ENCODE peak calls at places on chromosomes 6 and 20, in seven cellular contexts. One of them, this sample, is unnamed.

GRCh38 chr6:82370788-82371187 is 7.2 kb downstream of the TPBG start:
- DNase-seq in K562: no peak
- DNase-seq in H1: no peak
- DNase-seq in SK-N-SH: no peak
- DNase-seq in HepG2: no peak
- DNase-seq in HCT116: no peak
- DNase-seq in GM12878: no peak
- DNase-seq in this sample: no peak

GRCh38 chr6:149480502-149481280 is 4.1 kb downstream of the ZC3H12D start:
- DNase-seq in K562: no peak
- DNase-seq in H1: no peak
- DNase-seq in SK-N-SH: no peak
- DNase-seq in HepG2: no peak
- DNase-seq in HCT116: no peak
- DNase-seq in GM12878: no peak
- DNase-seq in this sample: no peak

GRCh38 chr20:10625641-10626040 is 48.2 kb downstream of the JAG1 start:
- DNase-seq in K562: no peak
- DNase-seq in H1: no peak
- DNase-seq in SK-N-SH: no peak
- DNase-seq in HepG2: no peak
- DNase-seq in HCT116: no peak
- DNase-seq in GM12878: no peak
- DNase-seq in this sample: no peak

GRCh38 chr6:127914240-127914639 is 13.4 kb upstream of the THEMIS start:
- DNase-seq in K562: no peak
- DNase-seq in H1: no peak
- DNase-seq in SK-N-SH: no peak
- DNase-seq in HepG2: no peak
- DNase-seq in HCT116: no peak
- DNase-seq in GM12878: no peak
- DNase-seq in this sample: no peak

GRCh38 chr20:25408890-25409289 is 1.4 kb downstream of the GINS1 start:
- DNase-seq in K562: no peak
- DNase-seq in H1: no peak
- DNase-seq in SK-N-SH: no peak
- DNase-seq in HepG2: no peak
- DNase-seq in HCT116: no peak
- DNase-seq in GM12878: no peak
- DNase-seq in this sample: no peak

GRCh38 chr20:46849751-46850150 is 44.9 kb upstream of the EYA2 start:
- DNase-seq in K562: no peak
- DNase-seq in H1: no peak
- DNase-seq in SK-N-SH: no peak
- DNase-seq in HepG2: no peak
- DNase-seq in HCT116: no peak
- DNase-seq in GM12878: no peak
- DNase-seq in this sample: no peak

GRCh38 chr20:48668451-48668946 is 159.3 kb downstream of the PREX1 start:
- DNase-seq in K562: no peak
- DNase-seq in H1: no peak
- DNase-seq in SK-N-SH: peak
- DNase-seq in HepG2: peak
- DNase-seq in HCT116: no peak
- DNase-seq in GM12878: no peak
- DNase-seq in this sample: no peak

GRCh38 chr6:154404791-154405400 is 48.3 kb upstream of the IPCEF1 start:
- DNase-seq in K562: no peak
- DNase-seq in H1: no peak
- DNase-seq in SK-N-SH: no peak
- DNase-seq in HepG2: no peak
- DNase-seq in HCT116: no peak
- DNase-seq in GM12878: no peak
- DNase-seq in this sample: no peak

GRCh38 chr6:112938656-112939055 is 591.5 kb downstream of the RFPL4B start:
- DNase-seq in K562: no peak
- DNase-seq in H1: no peak
- DNase-seq in SK-N-SH: no peak
- DNase-seq in HepG2: no peak
- DNase-seq in HCT116: no peak
- DNase-seq in GM12878: no peak
- DNase-seq in this sample: no peak

GRCh38 chr20:58274384-58274783 is 35.1 kb upstream of the RAB22A start:
- DNase-seq in K562: no peak
- DNase-seq in H1: no peak
- DNase-seq in SK-N-SH: no peak
- DNase-seq in HepG2: no peak
- DNase-seq in HCT116: no peak
- DNase-seq in GM12878: no peak
- DNase-seq in this sample: no peak

GRCh38 chr20:32806356-32806755 is 13.4 kb upstream of the MAPRE1 start:
- DNase-seq in K562: no peak
- DNase-seq in H1: no peak
- DNase-seq in SK-N-SH: no peak
- DNase-seq in HepG2: no peak
- DNase-seq in HCT116: no peak
- DNase-seq in GM12878: no peak
- DNase-seq in this sample: no peak

GRCh38 chr6:9482030-9482731 is 932.7 kb downstream of the TFAP2A start:
- DNase-seq in K562: no peak
- DNase-seq in H1: no peak
- DNase-seq in SK-N-SH: no peak
- DNase-seq in HepG2: no peak
- DNase-seq in HCT116: peak
- DNase-seq in GM12878: no peak
- DNase-seq in this sample: no peak

DNA sequence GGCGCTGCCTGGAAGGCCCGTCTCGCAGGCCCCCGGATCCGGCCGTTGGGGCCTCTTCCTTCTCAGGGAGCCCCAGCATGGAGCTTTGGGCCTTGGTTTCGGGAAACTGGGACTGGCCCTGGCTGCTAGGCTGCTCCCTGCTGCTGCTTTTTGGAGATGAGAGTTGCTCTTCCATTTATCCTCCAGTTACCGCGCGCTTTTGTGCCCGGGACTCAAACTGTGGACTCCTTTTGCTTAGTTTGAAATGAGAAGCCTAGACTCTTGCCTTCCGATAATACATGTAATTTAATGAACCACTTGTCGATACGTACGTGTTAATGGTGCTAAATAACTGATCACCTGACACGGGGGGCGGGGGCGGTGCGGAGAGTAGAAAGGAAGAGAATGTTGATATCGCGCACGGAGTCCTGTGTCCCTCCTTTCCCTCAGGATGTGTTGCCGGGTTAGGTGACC is 940 bp downstream of the PHF3 start:
- DNase-seq in K562: peak
- DNase-seq in H1: no peak
- DNase-seq in SK-N-SH: peak
- DNase-seq in HepG2: peak
- DNase-seq in HCT116: peak
- DNase-seq in GM12878: no peak
- DNase-seq in this sample: no peak
- TF ChIP-seq YY1 in K562: no peak
- TF ChIP-seq YY1 in H1: no peak
- TF ChIP-seq YY1 in SK-N-SH: no peak
- TF ChIP-seq YY1 in HepG2: no peak
- TF ChIP-seq YY1 in HCT116: no peak
- TF ChIP-seq YY1 in GM12878: peak
- TF ChIP-seq YY1 in this sample: no peak

GRCh38 chr6:41334482-41335023 is 855 bp upstream of the NCR2 start:
- DNase-seq in K562: peak
- DNase-seq in H1: no peak
- DNase-seq in SK-N-SH: peak
- DNase-seq in HepG2: no peak
- DNase-seq in HCT116: no peak
- DNase-seq in GM12878: no peak
- DNase-seq in this sample: no peak

GRCh38 chr6:41337709-41338108 is 2.3 kb downstream of the NCR2 start:
- DNase-seq in K562: no peak
- DNase-seq in H1: no peak
- DNase-seq in SK-N-SH: no peak
- DNase-seq in HepG2: no peak
- DNase-seq in HCT116: no peak
- DNase-seq in GM12878: no peak
- DNase-seq in this sample: no peak

GRCh38 chr6:41336824-41337223 is 1.4 kb downstream of the NCR2 start:
- DNase-seq in K562: no peak
- DNase-seq in H1: no peak
- DNase-seq in SK-N-SH: peak
- DNase-seq in HepG2: no peak
- DNase-seq in HCT116: no peak
- DNase-seq in GM12878: no peak
- DNase-seq in this sample: no peak

GRCh38 chr6:41335296-41335695 is at the start of gene NCR2:
- DNase-seq in K562: no peak
- DNase-seq in H1: no peak
- DNase-seq in SK-N-SH: no peak
- DNase-seq in HepG2: no peak
- DNase-seq in HCT116: no peak
- DNase-seq in GM12878: no peak
- DNase-seq in this sample: no peak

DNA sequence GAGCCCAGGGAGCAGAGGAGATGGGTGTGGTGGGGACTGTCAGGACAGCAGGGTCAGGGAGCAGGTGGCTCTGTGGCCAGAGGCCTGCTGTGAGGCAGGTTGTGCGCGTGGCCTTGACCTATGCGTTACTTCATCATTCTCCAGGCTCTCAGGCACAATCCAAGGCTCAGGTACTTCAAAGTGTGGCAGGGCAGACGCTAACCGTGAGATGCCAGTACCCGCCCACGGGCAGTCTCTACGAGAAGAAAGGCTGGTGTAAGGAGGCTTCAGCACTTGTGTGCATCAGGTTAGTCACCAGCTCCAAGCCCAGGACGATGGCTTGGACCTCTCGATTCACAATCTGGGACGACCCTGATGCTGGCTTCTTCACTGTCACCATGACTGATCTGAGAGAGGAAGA is 535 bp downstream of the NCR2 start:
- DNase-seq in K562: no peak
- DNase-seq in H1: no peak
- DNase-seq in SK-N-SH: no peak
- DNase-seq in HepG2: no peak
- DNase-seq in HCT116: no peak
- DNase-seq in GM12878: no peak
- DNase-seq in this sample: no peak
- TF ChIP-seq YY1 in K562: no peak
- TF ChIP-seq YY1 in H1: no peak
- TF ChIP-seq YY1 in SK-N-SH: no peak
- TF ChIP-seq YY1 in HepG2: no peak
- TF ChIP-seq YY1 in HCT116: no peak
- TF ChIP-seq YY1 in GM12878: no peak
- TF ChIP-seq YY1 in this sample: no peak

DNA sequence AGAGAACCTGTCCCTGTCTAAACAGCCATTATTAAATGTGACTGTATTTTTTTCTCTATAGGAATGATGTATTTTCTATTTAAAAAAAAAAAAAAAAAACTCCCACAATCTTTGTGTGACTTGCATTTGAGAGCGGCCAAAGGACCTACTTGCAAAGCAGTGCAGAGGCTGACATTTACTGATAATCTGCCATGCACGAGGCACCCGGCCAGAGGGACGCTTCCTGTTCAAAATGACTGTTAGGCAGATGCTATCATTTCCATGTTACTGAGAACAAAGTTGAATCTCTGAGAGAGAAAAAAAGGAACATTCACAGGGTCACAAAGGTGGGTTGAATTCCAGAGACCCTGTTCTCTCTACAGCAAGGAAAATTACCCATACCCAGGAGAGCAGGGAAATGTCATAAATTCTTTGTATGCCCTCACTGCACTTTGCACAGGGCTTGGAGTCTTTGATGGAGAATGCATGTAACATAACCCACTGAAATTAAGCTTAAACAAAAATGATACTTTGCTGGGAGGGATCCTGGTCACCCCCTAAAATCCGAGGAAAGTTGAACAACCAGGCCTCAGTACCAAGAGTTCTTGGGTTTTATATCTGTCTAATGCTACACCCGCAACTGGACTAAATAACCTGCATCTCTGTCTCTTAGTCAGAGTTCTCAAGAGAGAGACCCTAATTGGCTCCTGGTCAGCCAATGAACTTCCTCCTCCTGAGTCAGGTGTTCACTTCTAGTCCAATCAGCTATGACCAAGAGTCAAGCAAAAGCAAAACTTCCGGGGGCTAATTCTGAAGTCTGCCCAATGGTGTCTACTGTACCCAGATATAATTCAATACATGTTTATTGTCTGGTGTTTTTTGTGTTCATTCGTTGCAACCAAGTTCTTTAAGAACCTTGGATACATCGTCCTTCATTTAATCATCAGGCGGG is 61.2 kb downstream of the GCLC start:
- DNase-seq in K562: peak
- DNase-seq in H1: no peak
- DNase-seq in SK-N-SH: peak
- DNase-seq in HepG2: peak
- DNase-seq in HCT116: no peak
- DNase-seq in GM12878: no peak
- DNase-seq in this sample: no peak
- TF ChIP-seq YY1 in K562: peak
- TF ChIP-seq YY1 in H1: no peak
- TF ChIP-seq YY1 in SK-N-SH: no peak
- TF ChIP-seq YY1 in HepG2: no peak
- TF ChIP-seq YY1 in HCT116: no peak
- TF ChIP-seq YY1 in GM12878: no peak
- TF ChIP-seq YY1 in this sample: no peak

GRCh38 chr6:79266051-79266450 is 31.6 kb upstream of the HMGN3 start:
- DNase-seq in K562: no peak
- DNase-seq in H1: no peak
- DNase-seq in SK-N-SH: no peak
- DNase-seq in HepG2: no peak
- DNase-seq in HCT116: no peak
- DNase-seq in GM12878: no peak
- DNase-seq in this sample: no peak

GRCh38 chr6:79260772-79261171 is 26.3 kb upstream of the HMGN3 start:
- DNase-seq in K562: no peak
- DNase-seq in H1: no peak
- DNase-seq in SK-N-SH: no peak
- DNase-seq in HepG2: no peak
- DNase-seq in HCT116: no peak
- DNase-seq in GM12878: no peak
- DNase-seq in this sample: no peak

GRCh38 chr6:79263366-79263765 is 28.9 kb upstream of the HMGN3 start:
- DNase-seq in K562: no peak
- DNase-seq in H1: no peak
- DNase-seq in SK-N-SH: no peak
- DNase-seq in HepG2: no peak
- DNase-seq in HCT116: no peak
- DNase-seq in GM12878: no peak
- DNase-seq in this sample: no peak

GRCh38 chr6:79257381-79258205 is 23.1 kb upstream of the HMGN3 start:
- DNase-seq in K562: no peak
- DNase-seq in H1: no peak
- DNase-seq in SK-N-SH: no peak
- DNase-seq in HepG2: no peak
- DNase-seq in HCT116: no peak
- DNase-seq in GM12878: no peak
- DNase-seq in this sample: no peak

DNA sequence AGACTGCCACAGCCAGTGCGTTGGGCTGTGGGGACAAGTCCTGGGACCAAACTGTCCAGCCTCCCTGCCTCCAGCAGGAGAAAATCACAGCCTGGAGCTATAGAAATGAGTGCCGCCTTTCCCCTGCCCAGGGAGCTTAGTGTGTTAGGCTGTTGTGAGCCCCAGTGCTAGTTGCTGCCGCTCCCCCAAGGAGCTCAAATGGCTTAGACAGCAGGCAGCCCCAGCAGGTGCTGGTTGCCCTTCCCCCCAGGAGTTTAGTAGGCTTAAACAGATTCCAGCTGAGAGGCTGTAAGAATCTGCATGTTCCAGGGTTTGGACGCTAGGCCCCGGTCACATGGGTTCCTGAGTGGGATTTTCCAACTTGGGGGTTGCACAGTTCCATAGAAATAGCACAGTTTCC is 27.2 kb upstream of the HMGN3 start:
- DNase-seq in K562: no peak
- DNase-seq in H1: no peak
- DNase-seq in SK-N-SH: no peak
- DNase-seq in HepG2: no peak
- DNase-seq in HCT116: no peak
- DNase-seq in GM12878: no peak
- DNase-seq in this sample: no peak
- TF ChIP-seq YY1 in K562: no peak
- TF ChIP-seq YY1 in H1: no peak
- TF ChIP-seq YY1 in SK-N-SH: no peak
- TF ChIP-seq YY1 in HepG2: no peak
- TF ChIP-seq YY1 in HCT116: no peak
- TF ChIP-seq YY1 in GM12878: no peak
- TF ChIP-seq YY1 in this sample: no peak

This sample was measured in NT2/D1.